ENCODE peak calls at places on chromosome 10, in four cellular contexts. K is H1, A is GM12878, L is K562. P is an unnamed sample. For H3K79me2, the result is how much of the 10 kb centered on the place peaks cover.

GRCh38 chr10:69715899-69716606 is 85.7 kb upstream of the COL13A1 start:
- DNase-seq in K (no peak), A (no peak), L (no peak), P (no peak)

GRCh38 chr10:10785627-10786333 is 231.9 kb upstream of the CELF2 start:
- DNase-seq in K (no peak), A (no peak), L (no peak), P (no peak)

GRCh38 chr10:50603151-50603850 is 20.5 kb downstream of the SGMS1 start:
- DNase-seq in K (no peak), A (no peak), L (no peak), P (no peak)

GRCh38 chr10:91525939-91526712 is 106.7 kb downstream of the PPP1R3C start:
- DNase-seq in K (no peak), A (no peak), L (no peak), P (no peak)

GRCh38 chr10:110151467-110151866 is 55.9 kb upstream of the MXI1 start:
- DNase-seq in K (peak), A (no peak), L (peak), P (no peak)

GRCh38 chr10:90407116-90407515 is 450.7 kb downstream of the HTR7 start:
- DNase-seq in K (no peak), A (no peak), L (no peak), P (no peak)

GRCh38 chr10:127547997-127548396 is 1.1 kb upstream of the NPS start:
- DNase-seq in K (no peak), A (no peak), L (no peak), P (no peak)

GRCh38 chr10:89263091-89263490 is 11.5 kb upstream of the LIPA start:
- DNase-seq in K (no peak), A (no peak), L (no peak), P (no peak)

GRCh38 chr10:60573342-60573741 is 183.7 kb upstream of the ANK3 start:
- DNase-seq in K (no peak), A (no peak), L (no peak), P (no peak)

GRCh38 chr10:110818311-110819257 is 53.1 kb upstream of the PDCD4 start:
- DNase-seq in K (no peak), A (no peak), L (no peak), P (no peak)

GRCh38 chr10:29623797-29624196 is 11.0 kb downstream of the SVIL start:
- DNase-seq in K (no peak), A (no peak), L (no peak), P (peak)

GRCh38 chr10:103799341-103799740 is 56.0 kb downstream of the SH3PXD2A start:
- DNase-seq in K (no peak), A (no peak), L (no peak), P (no peak)

GRCh38 chr10:45437587-45438456 is 63.8 kb downstream of the ALOX5 start:
- DNase-seq in K (no peak), A (no peak), L (no peak), P (no peak)

GRCh38 chr10:58853668-58854067 is 322.8 kb upstream of the PHYHIPL start:
- DNase-seq in K (no peak), A (no peak), L (no peak), P (no peak)

GRCh38 chr10:79070091-79070610 is 1.4 kb downstream of the ZMIZ1 start:
- DNase-seq in K (no peak), A (no peak), L (peak), P (no peak)

GRCh38 chr10:31947144-31947926 is 18.7 kb upstream of the ARHGAP12 start:
- DNase-seq in K (no peak), A (no peak), L (no peak), P (peak)

GRCh38 chr10:102670871-102671434 is 26.7 kb downstream of the TRIM8 start:
- DNase-seq in K (no peak), A (no peak), L (peak), P (peak)

GRCh38 chr10:125201791-125202622 is 41.6 kb upstream of the CTBP2 start:
- DNase-seq in K (no peak), A (no peak), L (no peak), P (no peak)

GRCh38 chr10:92126100-92126650 is 164.7 kb downstream of the CPEB3 start:
- DNase-seq in K (no peak), A (no peak), L (no peak), P (no peak)

GRCh38 chr10:42488416-42488815 is 150.0 kb downstream of the ZNF33B start:
- DNase-seq in K (no peak), A (no peak), L (no peak), P (no peak)

GRCh38 chr10:89242340-89242680 is 9.3 kb downstream of the LIPA start:
- DNase-seq in K (no peak), A (no peak), L (no peak), P (peak)

GRCh38 chr10:49550563-49550962 is 11.6 kb upstream of the ERCC6 start:
- DNase-seq in K (no peak), A (no peak), L (no peak), P (no peak)

GRCh38 chr10:51141015-51141414 is 66.7 kb downstream of the PRKG1 start:
- DNase-seq in K (no peak), A (no peak), L (no peak), P (no peak)

GRCh38 chr10:110432084-110432483 is 65.6 kb upstream of the DUSP5 start:
- DNase-seq in K (no peak), A (no peak), L (no peak), P (no peak)

GRCh38 chr10:129085821-129086220 is 381.2 kb upstream of the MGMT start:
- DNase-seq in K (no peak), A (no peak), L (no peak), P (no peak)

GRCh38 chr10:24255115-24255895 is 46.4 kb downstream of the KIAA1217 start:
- DNase-seq in K (no peak), A (no peak), L (no peak), P (no peak)

GRCh38 chr10:122121059-122121458 is 132.1 kb downstream of the TACC2 start:
- DNase-seq in K (no peak), A (no peak), L (no peak), P (no peak)
- TF ChIP-seq HDAC2 in K (no peak), A (no peak), L (no peak), P (no peak)

DNA sequence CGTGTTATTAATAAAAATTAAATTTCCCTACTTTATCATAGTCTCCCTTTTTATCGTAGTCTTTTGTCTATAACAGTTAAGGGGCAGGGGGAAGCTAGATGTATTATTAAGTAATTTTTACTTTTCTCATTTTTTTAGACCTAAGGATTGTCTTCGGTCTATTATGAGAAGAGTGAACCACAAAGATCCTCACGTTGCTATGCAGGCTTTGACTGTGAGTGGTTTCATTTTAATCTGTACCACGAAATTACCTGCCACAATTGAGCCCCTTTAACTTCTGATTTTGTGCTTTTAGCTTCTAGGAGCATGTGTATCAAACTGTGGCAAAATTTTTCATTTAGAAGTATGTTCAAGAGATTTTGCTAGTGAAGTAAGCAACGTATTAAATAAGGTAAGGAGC is 40.6 kb downstream of the STAM start:
- DNase-seq in K (no peak), A (no peak), L (no peak), P (no peak)
- H3K79me2 ChIP-seq in K (under half), A (under half), L (half or more), P (half or more)

DNA sequence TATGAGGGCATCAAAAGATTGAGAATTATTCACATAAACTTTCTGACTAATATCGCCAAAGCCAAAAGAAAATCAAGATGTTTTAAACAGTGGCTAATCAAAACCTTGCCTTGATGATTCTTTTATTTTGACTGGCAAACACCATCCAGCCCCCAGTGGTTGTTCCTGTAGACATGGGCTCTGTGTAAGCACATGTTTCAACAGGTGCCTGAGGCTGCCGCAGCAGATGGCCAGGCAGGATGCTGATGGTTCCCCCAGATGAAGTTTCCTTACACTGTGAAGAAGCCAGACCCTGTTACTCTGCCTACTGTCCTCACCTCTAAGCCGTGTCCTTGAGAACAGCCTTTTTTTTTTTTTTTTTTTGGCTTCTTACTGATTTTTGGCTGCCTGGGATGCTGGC is 146.5 kb downstream of the RAB11FIP2 start:
- DNase-seq in K (no peak), A (no peak), L (no peak), P (no peak)
- TF ChIP-seq HDAC2 in K (no peak), A (no peak), L (no peak), P (no peak)

GRCh38 chr10:72251635-72252034 is 22.1 kb upstream of the DDIT4 start:
- DNase-seq in K (no peak), A (no peak), L (no peak), P (peak)

GRCh38 chr10:72257051-72257892 is 16.5 kb upstream of the DDIT4 start:
- DNase-seq in K (no peak), A (peak), L (peak), P (no peak)

GRCh38 chr10:72253002-72253401 is 20.7 kb upstream of the DDIT4 start:
- DNase-seq in K (no peak), A (no peak), L (no peak), P (no peak)

GRCh38 chr10:72255977-72256729 is 17.6 kb upstream of the DDIT4 start:
- DNase-seq in K (no peak), A (no peak), L (no peak), P (no peak)

GRCh38 chr10:72254891-72255568 is 18.7 kb upstream of the DDIT4 start:
- DNase-seq in K (peak), A (no peak), L (peak), P (no peak)
- H3K79me2 ChIP-seq in K (under half), A (under half), L (under half), P (under half)

GRCh38 chr10:114624941-114625780 is 32.9 kb downstream of the ABLIM1 start:
- DNase-seq in K (no peak), A (no peak), L (no peak), P (peak)
- TF ChIP-seq HDAC2 in K (no peak), A (no peak), L (no peak), P (no peak)

DNA sequence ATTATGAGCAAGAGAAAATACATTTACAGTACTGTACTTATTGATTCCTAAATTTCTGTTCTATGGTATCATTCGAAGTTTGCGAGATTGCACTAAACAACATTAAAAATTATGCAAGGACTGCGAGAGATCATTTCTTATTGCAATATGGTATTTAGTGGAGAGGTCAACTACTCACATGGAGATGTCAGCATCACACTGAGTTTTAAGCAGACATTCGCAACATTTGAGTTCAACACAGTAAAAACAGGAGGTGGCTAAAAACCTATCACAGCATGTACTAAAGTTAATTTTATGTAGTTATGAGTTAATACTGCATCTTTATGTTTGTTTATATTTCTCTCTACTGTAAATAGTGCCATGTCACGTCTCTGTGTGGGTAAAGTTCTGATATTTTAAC is 53.5 kb downstream of the JMJD1C start:
- DNase-seq in K (no peak), A (no peak), L (no peak), P (no peak)
- H3K79me2 ChIP-seq in K (under half), A (under half), L (half or more), P (half or more)